ENCODE peak calls at places on chromosomes 4 and X, in eight cellular contexts. One of them, this sample, is unnamed.

GRCh38 chrX:23061116-23061515 is 61.4 kb downstream of the DDX53 start:
- DNase-seq in glomerular endothelial cell: no peak
- DNase-seq in DMS 273 treated with DMSO at 0.1 percent for 48 hours: no peak
- DNase-seq in uterus: no peak
- DNase-seq in AG08396: no peak
- DNase-seq in GM23248: no peak
- DNase-seq in GM04504: no peak
- DNase-seq in tibial nerve: no peak
- DNase-seq in this sample: no peak

GRCh38 chr4:159298502-159298901 is 195.6 kb downstream of the RAPGEF2 start:
- DNase-seq in tibial nerve: no peak
- DNase-seq in GM23248: peak
- DNase-seq in DMS 273 treated with DMSO at 0.1 percent for 48 hours: no peak
- DNase-seq in uterus: no peak
- DNase-seq in GM04504: no peak
- DNase-seq in AG08396: peak
- DNase-seq in glomerular endothelial cell: no peak
- DNase-seq in this sample: peak

GRCh38 chr4:74283614-74284013 is 24.7 kb upstream of the EPGN start:
- DNase-seq in DMS 273 treated with DMSO at 0.1 percent for 48 hours: no peak
- DNase-seq in GM23248: peak
- DNase-seq in glomerular endothelial cell: no peak
- DNase-seq in GM04504: peak
- DNase-seq in uterus: no peak
- DNase-seq in tibial nerve: no peak
- DNase-seq in AG08396: peak
- DNase-seq in this sample: peak

GRCh38 chr4:67581208-67581857 is 22.8 kb downstream of the STAP1 start:
- DNase-seq in tibial nerve: no peak
- DNase-seq in AG08396: no peak
- DNase-seq in uterus: no peak
- DNase-seq in DMS 273 treated with DMSO at 0.1 percent for 48 hours: no peak
- DNase-seq in glomerular endothelial cell: no peak
- DNase-seq in GM04504: no peak
- DNase-seq in GM23248: no peak
- DNase-seq in this sample: no peak

GRCh38 chrX:38494239-38494823 is 67.0 kb upstream of the TSPAN7 start:
- DNase-seq in uterus: no peak
- DNase-seq in GM04504: no peak
- DNase-seq in AG08396: no peak
- DNase-seq in GM23248: no peak
- DNase-seq in tibial nerve: no peak
- DNase-seq in DMS 273 treated with DMSO at 0.1 percent for 48 hours: peak
- DNase-seq in glomerular endothelial cell: no peak
- DNase-seq in this sample: no peak

GRCh38 chrX:8916697-8917096 is 115.5 kb upstream of the FAM9A start:
- DNase-seq in GM23248: no peak
- DNase-seq in uterus: no peak
- DNase-seq in DMS 273 treated with DMSO at 0.1 percent for 48 hours: no peak
- DNase-seq in glomerular endothelial cell: no peak
- DNase-seq in GM04504: no peak
- DNase-seq in AG08396: no peak
- DNase-seq in tibial nerve: no peak
- DNase-seq in this sample: no peak

GRCh38 chrX:118325453-118325852 is 20.5 kb upstream of the WDR44 start:
- DNase-seq in uterus: no peak
- DNase-seq in glomerular endothelial cell: no peak
- DNase-seq in GM04504: no peak
- DNase-seq in tibial nerve: no peak
- DNase-seq in DMS 273 treated with DMSO at 0.1 percent for 48 hours: no peak
- DNase-seq in GM23248: peak
- DNase-seq in AG08396: no peak
- DNase-seq in this sample: no peak

GRCh38 chr4:124745988-124746801 is 33.7 kb upstream of the ANKRD50 start:
- DNase-seq in glomerular endothelial cell: no peak
- DNase-seq in GM23248: peak
- DNase-seq in DMS 273 treated with DMSO at 0.1 percent for 48 hours: no peak
- DNase-seq in AG08396: no peak
- DNase-seq in uterus: no peak
- DNase-seq in tibial nerve: peak
- DNase-seq in GM04504: no peak
- DNase-seq in this sample: no peak

GRCh38 chr4:3401436-3402171 is 40.2 kb upstream of the HGFAC start:
- DNase-seq in uterus: no peak
- DNase-seq in AG08396: no peak
- DNase-seq in tibial nerve: no peak
- DNase-seq in DMS 273 treated with DMSO at 0.1 percent for 48 hours: no peak
- DNase-seq in glomerular endothelial cell: no peak
- DNase-seq in GM23248: no peak
- DNase-seq in GM04504: peak
- DNase-seq in this sample: peak

GRCh38 chr4:109979932-109980717 is 67.4 kb downstream of the EGF start:
- DNase-seq in uterus: no peak
- DNase-seq in GM04504: peak
- DNase-seq in DMS 273 treated with DMSO at 0.1 percent for 48 hours: no peak
- DNase-seq in glomerular endothelial cell: no peak
- DNase-seq in tibial nerve: no peak
- DNase-seq in GM23248: peak
- DNase-seq in AG08396: peak
- DNase-seq in this sample: peak

GRCh38 chrX:132776486-132777210 is 181.8 kb downstream of the HS6ST2 start:
- DNase-seq in GM04504: no peak
- DNase-seq in uterus: no peak
- DNase-seq in DMS 273 treated with DMSO at 0.1 percent for 48 hours: no peak
- DNase-seq in GM23248: no peak
- DNase-seq in glomerular endothelial cell: no peak
- DNase-seq in tibial nerve: no peak
- DNase-seq in AG08396: no peak
- DNase-seq in this sample: no peak

This sample was measured in EH.